ENCODE peak calls at places on chromosome X, in seven cellular contexts. Y is cardiac fibroblast, H is neural crest cell, A is kidney epithelial cell, F is AG04450, N is mammary epithelial cell, T is AG09309. P is an unnamed sample.

GRCh38 chrX:53395605-53396298 is 26.7 kb downstream of the SMC1A start:
- DNase-seq in Y (no peak), H (no peak), A (no peak), F (no peak), N (no peak), T (no peak), P (no peak)

GRCh38 chrX:10677490-10677889 is 57.1 kb upstream of the MID1 start:
- DNase-seq in Y (peak), H (peak), A (no peak), F (no peak), N (no peak), T (no peak), P (no peak)

GRCh38 chrX:135086197-135086854 is 34.0 kb downstream of the ETDB start:
- DNase-seq in Y (peak), H (no peak), A (peak), F (peak), N (peak), T (peak), P (no peak)

GRCh38 chrX:140815868-140816267 is 106.3 kb downstream of the LINC00632 start:
- DNase-seq in Y (peak), H (no peak), A (no peak), F (no peak), N (peak), T (peak), P (peak)

GRCh38 chrX:74493806-74494205 is 72.5 kb downstream of the SLC16A2 start:
- DNase-seq in Y (no peak), H (no peak), A (no peak), F (no peak), N (no peak), T (no peak), P (no peak)

GRCh38 chrX:27336466-27337091 is 126.6 kb downstream of the PPP4R3C start:
- DNase-seq in Y (peak), H (peak), A (no peak), F (no peak), N (peak), T (no peak), P (peak)

GRCh38 chrX:115324194-115324593 is 34.7 kb downstream of the LUZP4 start:
- DNase-seq in Y (peak), H (no peak), A (no peak), F (no peak), N (peak), T (no peak), P (no peak)

GRCh38 chrX:139121616-139122286 is 408.8 kb upstream of the F9 start:
- DNase-seq in Y (no peak), H (no peak), A (no peak), F (no peak), N (no peak), T (no peak), P (no peak)

GRCh38 chrX:108148524-108148923 is 56.9 kb downstream of the ATG4A start:
- DNase-seq in Y (no peak), H (no peak), A (no peak), F (no peak), N (no peak), T (no peak), P (no peak)

GRCh38 chrX:132015875-132016274 is 7.2 kb upstream of the STK26 start:
- DNase-seq in Y (no peak), H (no peak), A (no peak), F (no peak), N (no peak), T (no peak), P (no peak)

GRCh38 chrX:39519213-39519544 is 578.6 kb downstream of the BCOR start:
- DNase-seq in Y (peak), H (no peak), A (no peak), F (no peak), N (no peak), T (no peak), P (no peak)

GRCh38 chrX:8845060-8845459 is 43.9 kb upstream of the FAM9A start:
- DNase-seq in Y (peak), H (no peak), A (no peak), F (peak), N (no peak), T (no peak), P (peak)

GRCh38 chrX:38634665-38635064 is 73.3 kb downstream of the TSPAN7 start:
- DNase-seq in Y (no peak), H (no peak), A (no peak), F (no peak), N (no peak), T (no peak), P (no peak)

GRCh38 chrX:68947882-68948605 is 119.2 kb downstream of the EFNB1 start:
- DNase-seq in Y (no peak), H (no peak), A (no peak), F (no peak), N (no peak), T (no peak), P (no peak)

GRCh38 chrX:140918398-140919043 is 83.9 kb upstream of the SPANXB1 start:
- DNase-seq in Y (peak), H (peak), A (peak), F (peak), N (peak), T (peak), P (peak)

GRCh38 chrX:53435997-53436396 is 1.8 kb upstream of the HSD17B10 start:
- DNase-seq in Y (peak), H (peak), A (no peak), F (no peak), N (peak), T (no peak), P (no peak)

GRCh38 chrX:41887691-41888090 is 35.7 kb downstream of the CASK start:
- DNase-seq in Y (no peak), H (no peak), A (no peak), F (no peak), N (no peak), T (no peak), P (no peak)

GRCh38 chrX:135707880-135708279 is 5.6 kb upstream of the CT45A1 start:
- DNase-seq in Y (no peak), H (peak), A (no peak), F (no peak), N (no peak), T (no peak), P (no peak)

GRCh38 chrX:9071031-9071650 is 37.2 kb upstream of the FAM9B start:
- DNase-seq in Y (peak), H (no peak), A (no peak), F (no peak), N (no peak), T (no peak), P (no peak)

GRCh38 chrX:4936315-4936714 is 1222.9 kb upstream of the PRKX start:
- DNase-seq in Y (no peak), H (no peak), A (no peak), F (no peak), N (no peak), T (no peak), P (no peak)

GRCh38 chrX:74015379-74016019 is 288.5 kb upstream of the ZCCHC13 start:
- DNase-seq in Y (peak), H (peak), A (peak), F (peak), N (peak), T (peak), P (peak)

GRCh38 chrX:20228245-20228644 is 38.5 kb downstream of the RPS6KA3 start:
- DNase-seq in Y (no peak), H (no peak), A (no peak), F (no peak), N (no peak), T (no peak), P (no peak)

GRCh38 chrX:152945021-152945979 is 47.4 kb downstream of the ZNF185 start:
- DNase-seq in Y (no peak), H (no peak), A (no peak), F (no peak), N (no peak), T (no peak), P (no peak)

GRCh38 chrX:121360280-121360679 is 312.9 kb downstream of the GLUD2 start:
- DNase-seq in Y (no peak), H (no peak), A (no peak), F (no peak), N (no peak), T (no peak), P (no peak)

GRCh38 chrX:110442631-110443030 is 84.0 kb downstream of the RTL9 start:
- DNase-seq in Y (peak), H (no peak), A (no peak), F (no peak), N (peak), T (no peak), P (no peak)

GRCh38 chrX:125170459-125170858 is 149.2 kb upstream of the TEX13C start:
- DNase-seq in Y (no peak), H (no peak), A (no peak), F (no peak), N (no peak), T (no peak), P (no peak)

GRCh38 chrX:53071604-53072417 is 10.4 kb upstream of the TSPYL2 start:
- DNase-seq in Y (peak), H (no peak), A (no peak), F (no peak), N (peak), T (no peak), P (peak)

GRCh38 chrX:44906542-44906941 is 33.6 kb downstream of the KDM6A start:
- DNase-seq in Y (no peak), H (no peak), A (no peak), F (no peak), N (no peak), T (no peak), P (no peak)

GRCh38 chrX:151880895-151881294 is 31.8 kb upstream of the MAGEA4 start:
- DNase-seq in Y (no peak), H (no peak), A (no peak), F (no peak), N (no peak), T (no peak), P (no peak)

GRCh38 chrX:139113682-139114081 is 402.2 kb upstream of the FGF13 start:
- DNase-seq in Y (no peak), H (no peak), A (no peak), F (no peak), N (no peak), T (no peak), P (no peak)

DNA sequence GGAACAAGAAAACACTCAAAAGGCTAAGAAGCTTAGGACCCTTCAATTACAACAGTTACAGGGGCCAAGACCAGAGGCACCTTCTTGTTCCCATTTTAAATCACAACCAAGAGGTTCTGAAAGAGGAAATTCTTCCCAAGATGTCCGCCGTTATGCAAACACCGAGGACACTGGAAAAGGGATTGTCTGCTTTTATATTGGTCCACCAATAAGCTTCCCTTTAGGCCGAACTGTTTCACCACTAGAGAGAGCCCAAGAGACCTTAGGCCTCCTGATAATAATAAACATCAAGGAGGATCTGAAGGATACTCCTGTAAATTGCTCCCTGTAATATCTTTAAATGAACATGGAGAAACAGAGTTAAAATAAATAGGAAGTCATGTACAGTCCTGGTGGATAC is 92.6 kb upstream of the NLRP2B start:
- DNase-seq in Y (no peak), H (no peak), A (no peak), F (no peak), N (no peak), T (no peak), P (no peak)
- TF ChIP-seq CTCF in Y (no peak), H (no peak), A (no peak), F (no peak), N (peak), T (no peak), P (no peak)

GRCh38 chrX:133776072-133776471 is 209.3 kb downstream of the GPC3 start:
- DNase-seq in Y (no peak), H (peak), A (no peak), F (no peak), N (no peak), T (no peak), P (no peak)
- TF ChIP-seq CTCF in Y (peak), H (peak), A (peak), F (peak), N (peak), T (peak), P (peak)

GRCh38 chrX:119223784-119224183 is 12.3 kb upstream of the PGRMC1 start:
- DNase-seq in Y (no peak), H (no peak), A (no peak), F (no peak), N (no peak), T (no peak), P (no peak)

GRCh38 chrX:119222932-119223331 is 13.2 kb upstream of the PGRMC1 start:
- DNase-seq in Y (no peak), H (no peak), A (no peak), F (no peak), N (no peak), T (no peak), P (no peak)

DNA sequence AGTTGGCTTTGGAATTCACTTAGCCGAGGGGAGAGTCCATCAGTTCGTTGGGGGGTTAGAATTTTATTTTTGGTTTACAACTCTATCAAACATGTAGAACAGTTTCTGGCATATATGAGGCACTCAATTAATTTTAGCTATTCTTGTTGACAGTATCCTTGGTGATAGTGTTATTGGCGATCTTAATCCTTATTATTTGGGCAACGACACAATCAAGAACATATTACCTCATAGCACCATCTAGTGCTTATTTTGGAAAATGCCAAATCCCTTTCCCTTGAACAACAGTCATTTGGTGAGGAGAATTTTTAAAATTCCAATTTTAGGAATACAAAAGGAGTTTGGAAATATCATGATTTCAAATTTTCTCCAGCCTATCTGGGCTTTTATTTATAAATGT is 17.9 kb upstream of the PGRMC1 start:
- DNase-seq in Y (peak), H (no peak), A (no peak), F (no peak), N (no peak), T (no peak), P (no peak)
- TF ChIP-seq CTCF in Y (peak), H (peak), A (peak), F (peak), N (peak), T (peak), P (peak)

DNA sequence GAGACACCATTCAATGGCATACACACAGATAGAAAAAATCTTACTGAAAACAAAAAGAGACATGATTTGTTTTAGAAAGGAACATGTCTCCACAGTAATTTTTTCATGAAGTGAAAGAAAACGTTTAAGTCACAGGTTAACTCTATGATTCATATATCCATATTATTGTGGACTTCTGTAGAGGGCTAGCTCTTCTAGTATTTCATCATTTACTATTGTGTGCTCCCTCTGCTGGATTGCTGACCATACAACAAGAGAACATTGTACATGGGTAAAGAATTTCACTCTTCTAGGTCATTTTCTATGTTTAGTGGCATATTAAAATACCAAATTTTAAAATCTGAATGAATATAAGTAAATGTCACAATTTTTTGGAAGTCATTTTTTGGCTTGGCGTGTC is 91.8 kb upstream of the POU3F4 start:
- DNase-seq in Y (no peak), H (no peak), A (no peak), F (no peak), N (no peak), T (no peak), P (no peak)
- TF ChIP-seq CTCF in Y (no peak), H (peak), A (peak), F (no peak), N (peak), T (no peak), P (no peak)

DNA sequence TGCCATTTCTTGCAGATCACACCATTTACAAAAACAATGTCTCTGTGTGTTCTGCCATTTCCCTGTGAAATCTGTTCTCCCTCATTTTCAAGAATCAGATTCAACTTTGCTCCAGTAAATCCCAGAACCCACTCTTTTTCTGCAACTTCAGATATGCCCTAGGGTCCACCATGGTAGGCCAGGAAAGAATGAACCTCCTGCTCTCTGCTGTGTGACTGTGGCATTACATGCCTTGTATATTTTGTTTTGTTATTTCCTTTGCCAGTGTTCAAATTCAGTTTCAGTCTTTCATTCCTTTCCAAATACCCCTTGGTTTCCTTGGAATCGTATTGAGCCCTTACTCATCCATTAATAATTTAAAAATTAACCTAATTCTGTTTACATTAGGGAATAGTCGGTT is 290.2 kb upstream of the VCX start:
- DNase-seq in Y (no peak), H (no peak), A (no peak), F (no peak), N (no peak), T (no peak), P (no peak)
- TF ChIP-seq CTCF in Y (no peak), H (peak), A (no peak), F (no peak), N (peak), T (no peak), P (no peak)

GRCh38 chrX:150360331-150360730 is 2.8 kb upstream of the MAMLD1 start:
- DNase-seq in Y (no peak), H (no peak), A (no peak), F (no peak), N (no peak), T (no peak), P (no peak)

GRCh38 chrX:150362599-150363481 is at the start of gene MAMLD1:
- DNase-seq in Y (peak), H (peak), A (no peak), F (no peak), N (peak), T (peak), P (no peak)

GRCh38 chrX:150361777-150362351 is 1.3 kb upstream of the MAMLD1 start:
- DNase-seq in Y (no peak), H (no peak), A (no peak), F (no peak), N (peak), T (no peak), P (no peak)

GRCh38 chrX:150363561-150364346 is 637 bp downstream of the MAMLD1 start:
- DNase-seq in Y (peak), H (peak), A (no peak), F (no peak), N (peak), T (no peak), P (no peak)

GRCh38 chrX:150361070-150361776 is 1.9 kb upstream of the MAMLD1 start:
- DNase-seq in Y (no peak), H (no peak), A (no peak), F (no peak), N (peak), T (no peak), P (no peak)
- TF ChIP-seq CTCF in Y (no peak), H (no peak), A (peak), F (peak), N (peak), T (no peak), P (no peak)

P was measured in HFF-Myc.